ENCODE peak calls at places on chromosomes 11 and 22, in four cellular contexts. N, Z, C and O are unnamed samples.

GRCh38 chr11:106379712-106380111 is 302.2 kb downstream of the AASDHPPT start:
- DNase-seq in N (no peak), Z (no peak), C (no peak), O (no peak)

GRCh38 chr11:61531033-61531432 is 22.5 kb downstream of the LRRC10B start:
- DNase-seq in N (no peak), Z (no peak), C (no peak), O (no peak)

GRCh38 chr11:109604506-109604905 is 182.5 kb downstream of the C11orf87 start:
- DNase-seq in N (no peak), Z (no peak), C (no peak), O (no peak)

GRCh38 chr11:65425105-65425970 is 2.7 kb downstream of the NEAT1 start:
- DNase-seq in N (no peak), Z (no peak), C (no peak), O (no peak)

GRCh38 chr11:115244314-115244713 is 259.9 kb downstream of the CADM1 start:
- DNase-seq in N (no peak), Z (no peak), C (no peak), O (no peak)

GRCh38 chr11:68037481-68038225 is 1.2 kb upstream of the TCIRG1 start:
- DNase-seq in N (no peak), Z (no peak), C (no peak), O (no peak)

GRCh38 chr22:42673898-42674390 is 24.8 kb upstream of the CYB5R3 start:
- DNase-seq in N (no peak), Z (no peak), C (peak; percentile 44), O (no peak)

GRCh38 chr22:49266561-49267519 is 560.8 kb downstream of the BRD1 start:
- DNase-seq in N (no peak), Z (no peak), C (no peak), O (no peak)

GRCh38 chr11:65150513-65151271 is 16.4 kb upstream of the SYVN1 start:
- DNase-seq in N (peak; percentile 63), Z (no peak), C (peak; percentile 40), O (peak; percentile 95)

GRCh38 chr11:103091024-103091423 is 936 bp downstream of the DCUN1D5 start:
- DNase-seq in N (no peak), Z (no peak), C (peak; percentile 12), O (peak; percentile 22)

GRCh38 chr11:11841605-11842425 is at the start of gene USP47:
- DNase-seq in N (peak; percentile 74), Z (peak; percentile 53), C (peak; percentile 74), O (peak; percentile 77)

GRCh38 chr11:11843642-11844041 is 1.9 kb downstream of the USP47 start:
- DNase-seq in N (no peak), Z (no peak), C (no peak), O (no peak)

GRCh38 chr11:11843233-11843632 is 1.5 kb downstream of the USP47 start:
- DNase-seq in N (no peak), Z (no peak), C (peak; percentile 58), O (peak; percentile 33)

GRCh38 chr11:11841121-11841604 is 609 bp upstream of the USP47 start:
- DNase-seq in N (no peak), Z (no peak), C (peak; percentile 19), O (peak; percentile 49)

GRCh38 chr11:11842426-11843008 is 745 bp downstream of the USP47 start:
- DNase-seq in N (no peak), Z (no peak), C (peak; percentile 75), O (peak; percentile 66)
- TF ChIP-seq KDM1A in N (no peak), Z (no peak), C (no peak), O (no peak)

GRCh38 chr11:33674035-33674814 is 26.4 kb downstream of the C11orf91 start:
- DNase-seq in N (no peak), Z (no peak), C (no peak), O (no peak)
- TF ChIP-seq PHF8 in N (no peak), Z (no peak), C (no peak), O (no peak)

GRCh38 chr11:27754035-27755017 is 54.1 kb upstream of the BDNF start:
- DNase-seq in N (no peak), Z (no peak), C (no peak), O (no peak)

GRCh38 chr11:27761356-27761755 is 61.1 kb upstream of the BDNF start:
- DNase-seq in N (no peak), Z (no peak), C (no peak), O (no peak)

GRCh38 chr11:27757953-27758352 is 57.7 kb upstream of the BDNF start:
- DNase-seq in N (no peak), Z (no peak), C (no peak), O (no peak)
- TF ChIP-seq KDM1A in N (no peak), Z (no peak), C (no peak), O (no peak)

GRCh38 chr11:12862761-12863469 is 146.2 kb upstream of the RASSF10 start:
- DNase-seq in N (peak; percentile 36), Z (peak; percentile 60), C (no peak), O (peak; percentile 26)
- TF ChIP-seq PHF8 in N (no peak), Z (no peak), C (no peak), O (no peak)